ENCODE peak calls at places on chromosomes 6 and 20, in seven cellular contexts. One of them, this sample, is unnamed.

GRCh38 chr20:38387953-38388352 is 41.7 kb downstream of the LBP start:
- DNase-seq in GM12878: no peak
- DNase-seq in HCT116: no peak
- DNase-seq in HL-60: no peak
- DNase-seq in Panc1: no peak
- DNase-seq in SK-N-SH: no peak
- DNase-seq in K562: no peak
- DNase-seq in this sample: peak

GRCh38 chr6:3884007-3884745 is 35.0 kb downstream of the FAM50B start:
- DNase-seq in HL-60: no peak
- DNase-seq in HCT116: no peak
- DNase-seq in GM12878: no peak
- DNase-seq in K562: no peak
- DNase-seq in Panc1: no peak
- DNase-seq in SK-N-SH: no peak
- DNase-seq in this sample: no peak

GRCh38 chr20:805713-806112 is 27.8 kb upstream of the FAM110A start:
- DNase-seq in HCT116: peak
- DNase-seq in Panc1: no peak
- DNase-seq in GM12878: no peak
- DNase-seq in SK-N-SH: no peak
- DNase-seq in K562: no peak
- DNase-seq in HL-60: no peak
- DNase-seq in this sample: peak

GRCh38 chr20:31770243-31770642 is 31.2 kb downstream of the TPX2 start:
- DNase-seq in Panc1: no peak
- DNase-seq in K562: no peak
- DNase-seq in GM12878: no peak
- DNase-seq in HL-60: no peak
- DNase-seq in HCT116: no peak
- DNase-seq in SK-N-SH: no peak
- DNase-seq in this sample: no peak

GRCh38 chr20:38156888-38157634 is 8.0 kb downstream of the TGM2 start:
- DNase-seq in Panc1: no peak
- DNase-seq in SK-N-SH: no peak
- DNase-seq in HL-60: no peak
- DNase-seq in HCT116: no peak
- DNase-seq in GM12878: no peak
- DNase-seq in K562: no peak
- DNase-seq in this sample: no peak

GRCh38 chr6:11413728-11414127 is 123.8 kb upstream of the TMEM170B start:
- DNase-seq in HCT116: no peak
- DNase-seq in SK-N-SH: no peak
- DNase-seq in Panc1: no peak
- DNase-seq in HL-60: no peak
- DNase-seq in GM12878: no peak
- DNase-seq in K562: no peak
- DNase-seq in this sample: no peak

GRCh38 chr20:9978395-9979004 is 56.3 kb upstream of the ANKEF1 start:
- DNase-seq in HCT116: peak
- DNase-seq in HL-60: peak
- DNase-seq in Panc1: peak
- DNase-seq in SK-N-SH: peak
- DNase-seq in K562: peak
- DNase-seq in GM12878: peak
- DNase-seq in this sample: peak

GRCh38 chr6:44004625-44005506 is 122.4 kb downstream of the MRPL14 start:
- DNase-seq in HCT116: no peak
- DNase-seq in K562: peak
- DNase-seq in SK-N-SH: peak
- DNase-seq in Panc1: no peak
- DNase-seq in GM12878: no peak
- DNase-seq in HL-60: peak
- DNase-seq in this sample: no peak

GRCh38 chr20:7806831-7807230 is 133.4 kb downstream of the HAO1 start:
- DNase-seq in K562: no peak
- DNase-seq in HL-60: no peak
- DNase-seq in Panc1: no peak
- DNase-seq in SK-N-SH: no peak
- DNase-seq in GM12878: no peak
- DNase-seq in HCT116: no peak
- DNase-seq in this sample: no peak

GRCh38 chr20:59434950-59435349 is 134.5 kb downstream of the EDN3 start:
- DNase-seq in GM12878: no peak
- DNase-seq in K562: no peak
- DNase-seq in Panc1: no peak
- DNase-seq in SK-N-SH: no peak
- DNase-seq in HCT116: no peak
- DNase-seq in HL-60: no peak
- DNase-seq in this sample: no peak

GRCh38 chr6:155185544-155185943 is 78.3 kb upstream of the CLDN20 start:
- DNase-seq in K562: no peak
- DNase-seq in SK-N-SH: no peak
- DNase-seq in HCT116: peak
- DNase-seq in GM12878: no peak
- DNase-seq in Panc1: no peak
- DNase-seq in HL-60: no peak
- DNase-seq in this sample: peak

GRCh38 chr6:150528648-150529285 is 70.9 kb upstream of the PLEKHG1 start:
- DNase-seq in K562: peak
- DNase-seq in Panc1: no peak
- DNase-seq in GM12878: no peak
- DNase-seq in HL-60: no peak
- DNase-seq in HCT116: no peak
- DNase-seq in SK-N-SH: no peak
- DNase-seq in this sample: peak

GRCh38 chr6:12331474-12331873 is 41.3 kb downstream of the EDN1 start:
- DNase-seq in SK-N-SH: peak
- DNase-seq in Panc1: no peak
- DNase-seq in K562: no peak
- DNase-seq in GM12878: no peak
- DNase-seq in HCT116: no peak
- DNase-seq in HL-60: no peak
- DNase-seq in this sample: no peak

GRCh38 chr6:142783499-142783898 is 161.5 kb downstream of the HIVEP2 start:
- DNase-seq in K562: no peak
- DNase-seq in HCT116: no peak
- DNase-seq in HL-60: no peak
- DNase-seq in SK-N-SH: no peak
- DNase-seq in Panc1: no peak
- DNase-seq in GM12878: no peak
- DNase-seq in this sample: no peak

GRCh38 chr20:709421-709820 is 33.8 kb upstream of the SCRT2 start:
- DNase-seq in Panc1: no peak
- DNase-seq in HL-60: no peak
- DNase-seq in K562: peak
- DNase-seq in SK-N-SH: peak
- DNase-seq in HCT116: no peak
- DNase-seq in GM12878: no peak
- DNase-seq in this sample: no peak

GRCh38 chr6:153960741-153961140 is 78.3 kb upstream of the OPRM1 start:
- DNase-seq in SK-N-SH: no peak
- DNase-seq in GM12878: no peak
- DNase-seq in Panc1: no peak
- DNase-seq in HCT116: no peak
- DNase-seq in K562: no peak
- DNase-seq in HL-60: no peak
- DNase-seq in this sample: no peak

DNA sequence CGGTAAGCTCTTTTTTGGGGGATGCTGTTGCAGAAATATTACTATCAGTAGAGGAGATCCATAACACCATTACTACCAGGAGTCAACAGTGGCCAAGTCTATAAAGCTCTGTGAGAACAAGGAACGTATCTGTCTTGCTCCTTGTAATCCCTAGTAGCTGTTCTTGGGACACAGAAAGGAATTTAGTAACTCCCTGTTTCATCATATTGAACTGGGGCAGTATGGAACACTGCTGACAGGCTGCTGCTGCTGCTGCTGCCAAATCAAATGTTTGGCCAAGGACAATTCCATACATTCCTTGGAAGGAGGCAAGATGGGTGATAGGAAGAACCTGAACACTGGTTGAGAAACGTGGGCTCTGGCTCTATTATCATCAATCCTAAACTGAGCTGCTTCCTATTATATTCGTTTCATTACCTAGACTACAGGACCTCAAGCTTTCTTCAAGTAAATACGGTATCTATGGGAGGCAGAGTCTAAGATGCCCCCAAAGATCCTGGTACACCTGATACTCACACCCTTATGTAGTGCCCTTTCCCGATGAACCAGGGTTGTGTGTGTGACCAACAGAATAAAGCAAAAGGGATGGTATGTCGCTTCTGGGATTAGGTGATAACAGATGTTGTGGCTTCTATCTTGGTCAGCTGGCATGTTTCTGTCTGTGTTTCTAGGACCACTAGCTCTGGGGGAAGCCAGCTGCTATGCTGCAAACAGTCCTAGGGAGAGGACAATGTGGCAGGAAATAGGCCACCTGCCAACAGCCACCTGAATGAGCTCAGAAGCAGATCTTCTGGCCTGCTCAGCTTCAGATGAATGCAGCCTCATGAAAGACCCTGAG is 39.5 kb downstream of the ELOVL5 start:
- DNase-seq in K562: peak
- DNase-seq in GM12878: peak
- DNase-seq in HL-60: no peak
- DNase-seq in SK-N-SH: peak
- DNase-seq in HCT116: no peak
- DNase-seq in Panc1: no peak
- DNase-seq in this sample: no peak
- H3K27ac ChIP-seq in K562: peak
- H3K27ac ChIP-seq in GM12878: peak
- H3K27ac ChIP-seq in HL-60: peak
- H3K27ac ChIP-seq in SK-N-SH: peak
- H3K27ac ChIP-seq in HCT116: no peak
- H3K27ac ChIP-seq in Panc1: peak
- H3K27ac ChIP-seq in this sample: no peak

GRCh38 chr6:107290491-107290890 is 168.9 kb downstream of the PDSS2 start:
- DNase-seq in HL-60: no peak
- DNase-seq in GM12878: no peak
- DNase-seq in SK-N-SH: no peak
- DNase-seq in K562: peak
- DNase-seq in Panc1: no peak
- DNase-seq in HCT116: no peak
- DNase-seq in this sample: peak
- TF ChIP-seq REST in HL-60: no peak
- TF ChIP-seq REST in GM12878: no peak
- TF ChIP-seq REST in SK-N-SH: no peak
- TF ChIP-seq REST in K562: no peak
- TF ChIP-seq REST in Panc1: no peak
- TF ChIP-seq REST in HCT116: no peak
- TF ChIP-seq REST in this sample: no peak

DNA sequence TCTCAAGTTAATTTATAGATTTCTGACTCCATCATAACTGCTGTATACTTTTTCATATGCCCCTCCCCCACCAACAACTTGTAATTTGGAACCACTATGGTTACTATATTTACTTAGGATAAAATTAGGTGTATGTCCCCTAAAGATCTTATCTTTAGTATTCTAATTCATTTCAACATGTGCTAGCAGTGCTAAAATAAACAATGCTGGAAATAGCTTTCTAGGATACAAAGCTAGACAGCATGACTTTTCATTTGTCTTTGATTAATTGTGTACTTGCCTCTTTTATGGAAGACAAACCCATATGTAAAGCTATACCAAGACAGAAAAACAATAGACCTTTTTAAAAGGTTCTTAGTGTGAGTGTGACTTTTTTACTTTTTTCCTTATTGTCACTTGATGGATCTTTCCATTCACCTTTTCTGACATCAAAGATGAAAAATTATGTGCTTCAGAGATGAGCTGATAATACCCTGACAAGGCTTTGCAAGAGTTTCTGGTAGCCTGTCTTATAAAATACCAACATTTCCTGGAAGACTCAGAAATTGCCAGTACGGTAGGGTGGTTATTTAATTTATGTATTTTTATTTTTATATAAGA is 31.2 kb upstream of the POPDC3 start:
- DNase-seq in GM12878: no peak
- DNase-seq in HL-60: no peak
- DNase-seq in Panc1: no peak
- DNase-seq in K562: no peak
- DNase-seq in SK-N-SH: no peak
- DNase-seq in HCT116: no peak
- DNase-seq in this sample: no peak
- H3K27ac ChIP-seq in GM12878: no peak
- H3K27ac ChIP-seq in HL-60: no peak
- H3K27ac ChIP-seq in Panc1: no peak
- H3K27ac ChIP-seq in K562: no peak
- H3K27ac ChIP-seq in SK-N-SH: no peak
- H3K27ac ChIP-seq in HCT116: no peak
- H3K27ac ChIP-seq in this sample: no peak

GRCh38 chr20:62148908-62149314 is 5.3 kb downstream of the SS18L1 start:
- DNase-seq in GM12878: no peak
- DNase-seq in SK-N-SH: no peak
- DNase-seq in HL-60: no peak
- DNase-seq in HCT116: no peak
- DNase-seq in Panc1: no peak
- DNase-seq in K562: no peak
- DNase-seq in this sample: no peak

GRCh38 chr20:62150236-62150575 is 6.6 kb downstream of the SS18L1 start:
- DNase-seq in Panc1: no peak
- DNase-seq in SK-N-SH: no peak
- DNase-seq in K562: no peak
- DNase-seq in HCT116: no peak
- DNase-seq in GM12878: no peak
- DNase-seq in HL-60: no peak
- DNase-seq in this sample: no peak

GRCh38 chr20:62147528-62147927 is 4.0 kb downstream of the SS18L1 start:
- DNase-seq in HL-60: no peak
- DNase-seq in SK-N-SH: no peak
- DNase-seq in GM12878: no peak
- DNase-seq in HCT116: no peak
- DNase-seq in Panc1: no peak
- DNase-seq in K562: no peak
- DNase-seq in this sample: no peak

GRCh38 chr20:62151225-62151624 is 7.7 kb downstream of the SS18L1 start:
- DNase-seq in Panc1: no peak
- DNase-seq in HL-60: no peak
- DNase-seq in GM12878: no peak
- DNase-seq in HCT116: no peak
- DNase-seq in SK-N-SH: no peak
- DNase-seq in K562: no peak
- DNase-seq in this sample: no peak

DNA sequence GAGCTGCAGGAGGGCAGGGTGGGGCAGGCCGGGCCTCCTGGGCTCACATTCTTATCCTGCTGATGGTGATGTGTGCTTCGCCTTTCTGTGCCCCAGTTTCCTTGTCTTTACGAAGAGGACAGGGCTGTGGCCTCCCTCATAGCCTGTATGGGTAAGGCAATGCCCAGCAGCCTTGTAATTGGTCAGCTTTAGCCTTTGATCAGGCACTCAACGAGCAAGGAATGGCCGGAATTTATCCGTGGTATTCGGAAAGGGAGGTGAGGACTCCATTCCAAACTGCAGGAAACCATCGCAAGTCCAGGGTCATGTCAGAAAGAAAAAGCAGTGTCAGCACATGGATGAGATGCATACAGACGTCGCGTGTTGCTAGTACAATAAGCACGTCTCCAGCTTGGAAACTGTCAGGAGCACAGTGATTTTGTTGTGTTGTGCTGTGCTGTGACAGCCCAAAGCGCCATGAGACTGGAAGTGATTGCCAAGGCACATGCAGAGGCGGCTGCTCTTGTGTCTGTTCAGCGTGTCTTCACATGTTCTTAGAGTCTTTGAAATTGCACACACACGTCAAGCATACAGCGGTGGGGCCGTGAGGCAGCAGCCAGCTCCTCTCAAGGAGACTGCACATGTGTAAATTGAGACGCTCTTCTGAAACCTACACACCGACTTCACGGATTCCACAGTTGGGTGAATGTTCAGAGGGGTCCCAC is 6.1 kb downstream of the SS18L1 start:
- DNase-seq in HL-60: no peak
- DNase-seq in Panc1: no peak
- DNase-seq in K562: no peak
- DNase-seq in HCT116: no peak
- DNase-seq in GM12878: no peak
- DNase-seq in SK-N-SH: no peak
- DNase-seq in this sample: peak
- TF ChIP-seq REST in HL-60: no peak
- TF ChIP-seq REST in Panc1: no peak
- TF ChIP-seq REST in K562: no peak
- TF ChIP-seq REST in HCT116: no peak
- TF ChIP-seq REST in GM12878: no peak
- TF ChIP-seq REST in SK-N-SH: no peak
- TF ChIP-seq REST in this sample: no peak

This sample was measured in GM23338.